ENCODE peak calls at places on chromosomes 4 and X, in seven cellular contexts. A, E, I, J, H, W and G are unnamed samples.

GRCh38 chrX:73215263-73215662 is 612 bp upstream of the NAP1L2 start:
- DNase-seq in E (no peak), W (no peak), I (no peak), A (no peak), J (no peak), H (no peak), G (no peak)

GRCh38 chr4:36824682-36825081 is 419.9 kb upstream of the NWD2 start:
- DNase-seq in H (no peak), E (no peak), I (no peak), W (no peak), J (no peak), A (no peak), G (no peak)

GRCh38 chr4:146029147-146029546 is 90.5 kb upstream of the ZNF827 start:
- DNase-seq in A (peak), E (no peak), J (no peak), H (no peak), W (no peak), I (peak), G (no peak)

GRCh38 chrX:114841051-114841450 is 176.4 kb downstream of the IL13RA2 start:
- DNase-seq in E (no peak), H (no peak), W (no peak), J (no peak), I (peak), A (peak), G (no peak)

GRCh38 chr4:37008199-37008598 is 236.3 kb upstream of the NWD2 start:
- DNase-seq in I (peak), W (peak), J (peak), A (no peak), H (no peak), E (no peak), G (no peak)

GRCh38 chr4:108762559-108763225 is at the start of gene ETNPPL:
- DNase-seq in H (peak), A (no peak), I (no peak), W (no peak), J (peak), E (no peak), G (no peak)

GRCh38 chr4:140049924-140050681 is 103.9 kb downstream of the MAML3 start:
- DNase-seq in W (no peak), E (no peak), I (peak), A (peak), J (no peak), H (no peak), G (no peak)

GRCh38 chr4:153934689-153935017 is 145.8 kb upstream of the SFRP2 start:
- DNase-seq in A (peak), E (no peak), H (no peak), W (no peak), I (no peak), J (no peak), G (no peak)

GRCh38 chrX:86133761-86134160 is 14.5 kb upstream of the DACH2 start:
- DNase-seq in A (peak), J (no peak), H (no peak), E (no peak), I (no peak), W (no peak), G (no peak)

GRCh38 chrX:152819271-152819670 is 11.3 kb downstream of the CETN2 start:
- DNase-seq in W (no peak), A (no peak), E (no peak), I (no peak), J (no peak), H (no peak), G (no peak)

GRCh38 chr4:148052448-148052847 is 320.6 kb downstream of the ARHGAP10 start:
- DNase-seq in J (no peak), A (peak), I (no peak), H (no peak), E (no peak), W (no peak), G (no peak)

GRCh38 chr4:39698424-39699009 is 581 bp downstream of the UBE2K start:
- DNase-seq in J (peak), W (peak), A (no peak), E (no peak), I (peak), H (peak), G (peak)

GRCh38 chrX:155612312-155613224 is at the start of gene TMLHE:
- DNase-seq in E (peak), A (peak), J (peak), I (peak), H (peak), W (peak), G (no peak)

GRCh38 chrX:22246620-22247019 is 26.1 kb upstream of the CBLL2 start:
- DNase-seq in A (peak), E (no peak), J (no peak), W (no peak), H (no peak), I (peak), G (no peak)

GRCh38 chr4:110156442-110156841 is 42.0 kb downstream of the ELOVL6 start:
- DNase-seq in W (no peak), J (no peak), A (no peak), H (no peak), E (no peak), I (no peak), G (no peak)

GRCh38 chr4:145815626-145816025 is 123.0 kb downstream of the ZNF827 start:
- DNase-seq in H (no peak), I (peak), W (no peak), J (no peak), E (peak), A (peak), G (no peak)

GRCh38 chrX:19670321-19670750 is 155.0 kb upstream of the MAP3K15 start:
- DNase-seq in I (peak), A (peak), W (no peak), H (no peak), E (peak), J (no peak), G (no peak)

GRCh38 chr4:42151568-42152506 is 618 bp downstream of the BEND4 start:
- DNase-seq in I (no peak), A (no peak), W (peak), J (peak), E (no peak), H (no peak), G (no peak)

GRCh38 chrX:153537526-153538295 is 20.3 kb downstream of the ATP2B3 start:
- DNase-seq in J (no peak), A (no peak), H (no peak), E (no peak), W (no peak), I (no peak), G (no peak)

GRCh38 chr4:155590751-155591150 is 75.9 kb upstream of the GUCY1A1 start:
- DNase-seq in I (no peak), E (no peak), H (no peak), J (no peak), A (no peak), W (no peak), G (no peak)

GRCh38 chr4:173370130-173370476 is 651 bp upstream of the SAP30 start:
- DNase-seq in I (no peak), J (no peak), H (no peak), A (no peak), E (no peak), W (peak), G (peak)

GRCh38 chrX:111010151-111010550 is 85.8 kb upstream of the PAK3 start:
- DNase-seq in A (no peak), E (no peak), H (no peak), W (no peak), I (no peak), J (no peak), G (no peak)

GRCh38 chrX:45479835-45480422 is 279.3 kb upstream of the DIPK2B start:
- DNase-seq in E (peak), H (no peak), J (peak), W (no peak), I (peak), A (peak), G (no peak)

DNA sequence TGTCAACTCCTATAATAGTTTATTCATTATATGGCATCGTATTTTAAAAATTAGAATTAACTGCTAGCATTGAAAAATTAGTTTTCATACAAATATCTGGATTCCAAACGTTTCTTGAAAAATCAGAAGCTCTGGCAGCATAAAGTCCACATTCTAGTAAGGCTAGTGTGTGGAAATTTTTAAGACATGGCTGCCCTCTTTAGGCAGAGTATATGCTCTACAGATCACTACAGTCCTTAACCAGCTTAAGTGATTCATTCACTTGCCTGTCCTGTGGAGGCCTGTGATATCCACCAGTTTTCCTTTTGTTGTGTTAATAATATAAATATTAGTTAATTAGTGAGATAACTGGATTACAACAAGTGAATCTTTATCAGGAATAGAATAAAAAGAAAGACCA is 287.2 kb downstream of the OPHN1 start:
- DNase-seq in E (peak), A (peak), H (no peak), I (peak), W (no peak), J (peak), G (no peak)
- TF ChIP-seq CTCF in E (peak), A (peak), H (peak), I (peak), W (peak), J (peak), G (no peak)

GRCh38 chrX:47197526-47197925 is 3.9 kb downstream of the UBA1 start:
- DNase-seq in A (no peak), E (no peak), I (no peak), J (no peak), W (no peak), H (no peak), G (no peak)

GRCh38 chrX:47199286-47199685 is 5.7 kb downstream of the UBA1 start:
- DNase-seq in A (no peak), E (no peak), H (no peak), I (no peak), J (no peak), W (no peak), G (no peak)

GRCh38 chrX:47200385-47201150 is 6.9 kb downstream of the UBA1 start:
- DNase-seq in E (no peak), I (peak), W (peak), A (peak), J (no peak), H (no peak), G (no peak)

GRCh38 chrX:47198026-47198686 is 4.5 kb downstream of the UBA1 start:
- DNase-seq in W (no peak), J (no peak), A (peak), H (no peak), E (no peak), I (peak), G (no peak)

DNA sequence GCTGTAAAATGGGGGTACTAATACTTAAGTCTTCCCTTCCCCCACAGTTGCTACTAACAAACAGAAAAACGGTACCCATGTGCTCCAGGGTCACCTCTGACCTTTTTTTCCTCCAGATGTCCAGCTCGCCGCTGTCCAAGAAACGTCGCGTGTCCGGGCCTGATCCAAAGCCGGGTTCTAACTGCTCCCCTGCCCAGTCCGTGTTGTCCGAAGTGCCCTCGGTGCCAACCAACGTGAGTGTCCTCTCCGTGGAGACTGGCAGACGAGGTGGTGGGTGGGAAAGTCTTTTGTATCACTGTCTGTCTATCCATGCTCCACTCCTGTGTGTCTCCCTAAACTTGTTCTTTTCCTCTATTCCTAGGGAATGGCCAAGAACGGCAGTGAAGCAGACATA is 5.1 kb downstream of the UBA1 start:
- DNase-seq in I (no peak), H (no peak), W (no peak), A (no peak), E (no peak), J (no peak), G (no peak)
- TF ChIP-seq CTCF in I (no peak), H (no peak), W (no peak), A (no peak), E (no peak), J (no peak), G (no peak)

GRCh38 chr4:81380364-81380853 is 91.3 kb downstream of the RASGEF1B start:
- DNase-seq in W (no peak), J (no peak), H (no peak), A (no peak), I (no peak), E (no peak), G (no peak)
- TF ChIP-seq CTCF in W (no peak), J (no peak), H (no peak), A (no peak), I (no peak), E (no peak), G (no peak)

DNA sequence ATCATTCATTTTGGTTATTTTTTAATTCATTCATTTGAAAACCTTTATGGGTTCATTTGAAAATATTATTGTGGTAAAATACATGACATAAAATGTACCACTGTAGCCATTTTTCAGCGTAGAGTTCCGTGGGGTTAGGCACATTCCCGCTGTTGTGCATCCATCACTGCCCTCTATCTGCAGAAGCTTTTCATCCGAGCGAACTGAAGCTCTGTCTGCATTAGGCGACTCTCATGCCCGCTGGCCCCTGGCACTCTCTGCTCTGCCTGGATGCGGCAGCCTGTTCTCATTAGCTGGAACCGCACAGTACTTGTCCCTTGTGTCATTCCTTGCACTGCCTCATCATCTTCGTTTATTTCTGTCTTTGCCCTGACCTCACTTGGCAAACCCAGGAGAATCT is 17.5 kb downstream of the CFAP99 start:
- DNase-seq in A (peak), I (no peak), H (no peak), J (no peak), E (no peak), W (no peak), G (no peak)
- TF ChIP-seq CTCF in A (peak), I (peak), H (no peak), J (no peak), E (no peak), W (no peak), G (no peak)